ENCODE peak calls at places on chromosomes 1 and 21, in ten cellular contexts. N is spleen; I is fibroblast of lung; D is Peyer's patch; T is AG04450; E is adrenal gland; J is CD8-positive, alpha-beta T cell; X is heart right ventricle; O is A549; F is psoas muscle. V is an unnamed sample.
A peak's percentile ranks its signal among the peaks of the same experiment; 100 is the strongest.

GRCh38 chr1:61356995-61357394 is 274.6 kb downstream of the NFIA start:
- DNase-seq in X (no peak), I (no peak), T (no peak), J (no peak), F (no peak), O (no peak), E (no peak), N (no peak), D (no peak), V (no peak)

GRCh38 chr1:151458936-151459330 is 361 bp downstream of the POGZ start:
- DNase-seq in O (peak; percentile 76), E (peak; percentile 75), N (peak; percentile 91), F (peak; percentile 74), T (peak; percentile 39), J (peak; percentile 75), I (peak; percentile 71), D (peak; percentile 76), X (peak; percentile 66), V (peak; percentile 67)

GRCh38 chr1:224447251-224447650 is 12.7 kb upstream of the WDR26 start:
- DNase-seq in F (peak; percentile 59), O (no peak), D (no peak), J (no peak), N (no peak), E (peak; percentile 60), I (peak; percentile 68), T (no peak), X (no peak), V (no peak)

GRCh38 chr1:160374291-160374690 is 7.4 kb downstream of the NHLH1 start:
- DNase-seq in O (no peak), I (no peak), J (peak; percentile 32), X (no peak), E (no peak), D (no peak), F (no peak), N (no peak), T (no peak), V (no peak)

GRCh38 chr21:42187976-42188653 is 30.8 kb upstream of the ABCG1 start:
- DNase-seq in O (no peak), T (no peak), D (no peak), F (no peak), N (peak; percentile 87), E (no peak), J (peak; percentile 82), I (no peak), X (no peak), V (no peak)

GRCh38 chr21:15000076-15000475 is 64.7 kb downstream of the NRIP1 start:
- DNase-seq in X (no peak), J (no peak), I (peak; percentile 34), D (no peak), F (no peak), O (no peak), N (no peak), T (no peak), E (no peak), V (no peak)

GRCh38 chr1:179591592-179592580 is at the start of gene TDRD5:
- DNase-seq in J (no peak), F (no peak), X (no peak), E (peak; percentile 30), O (peak; percentile 65), T (no peak), D (peak; percentile 73), N (peak; percentile 71), I (no peak), V (peak; percentile 76)

GRCh38 chr1:101388904-101389546 is 152.2 kb downstream of the S1PR1 start:
- DNase-seq in I (no peak), O (no peak), E (no peak), F (no peak), N (no peak), T (no peak), D (no peak), J (no peak), X (no peak), V (no peak)

GRCh38 chr1:201011616-201012015 is 11.9 kb downstream of the KIF21B start:
- DNase-seq in J (no peak), O (no peak), X (no peak), D (no peak), I (no peak), N (peak; percentile 66), F (no peak), T (no peak), E (no peak), V (no peak)

GRCh38 chr1:27395441-27396195 is 3.2 kb downstream of the GPR3 start:
- DNase-seq in O (peak; percentile 55), T (no peak), E (peak; percentile 77), J (peak; percentile 87), I (peak; percentile 69), X (peak; percentile 77), D (peak; percentile 82), F (peak; percentile 68), N (peak; percentile 92), V (peak; percentile 73)

GRCh38 chr1:43549921-43550597 is 19.4 kb downstream of the PTPRF start:
- DNase-seq in E (no peak), N (no peak), D (peak; percentile 93), O (no peak), I (no peak), J (no peak), T (no peak), F (no peak), X (peak; percentile 43), V (peak; percentile 92)

GRCh38 chr1:31127266-31127665 is 61.7 kb upstream of the PUM1 start:
- DNase-seq in X (no peak), T (peak; percentile 29), J (no peak), D (no peak), E (no peak), F (no peak), N (no peak), O (no peak), I (peak; percentile 42), V (no peak)

GRCh38 chr21:37642493-37642892 is 273.8 kb downstream of the KCNJ6 start:
- DNase-seq in F (no peak), J (no peak), X (no peak), E (no peak), I (no peak), N (no peak), T (no peak), O (no peak), D (no peak), V (no peak)

GRCh38 chr1:219304227-219305226 is 130.8 kb downstream of the LYPLAL1 start:
- DNase-seq in X (no peak), O (peak; percentile 30), T (no peak), N (no peak), F (peak; percentile 40), D (no peak), J (no peak), I (peak; percentile 44), E (peak; percentile 26), V (no peak)

GRCh38 chr1:112828716-112829115 is 113.6 kb upstream of the PPM1J start:
- DNase-seq in O (no peak), F (no peak), T (no peak), D (no peak), J (no peak), X (no peak), N (no peak), I (no peak), E (no peak), V (no peak)

GRCh38 chr21:38037416-38037815 is 121.2 kb upstream of the KCNJ6 start:
- DNase-seq in J (no peak), E (no peak), F (no peak), X (no peak), N (no peak), D (no peak), I (no peak), O (no peak), T (no peak), V (no peak)

GRCh38 chr1:6785721-6786505 is 659 bp downstream of the CAMTA1 start:
- DNase-seq in D (peak; percentile 64), J (no peak), E (peak; percentile 61), F (peak; percentile 52), O (peak; percentile 44), X (peak; percentile 50), T (no peak), N (peak; percentile 91), I (peak; percentile 13), V (peak; percentile 32)

GRCh38 chr1:200883118-200883517 is 10.3 kb downstream of the GPR25 start:
- DNase-seq in D (no peak), J (no peak), I (no peak), N (no peak), O (no peak), F (no peak), E (no peak), T (no peak), X (no peak), V (no peak)

GRCh38 chr1:241531195-241532172 is 694 bp upstream of the KMO start:
- DNase-seq in T (peak; percentile 33), N (no peak), I (peak; percentile 88), J (no peak), E (no peak), D (no peak), F (no peak), O (peak; percentile 17), X (no peak), V (no peak)
- H3K27ac ChIP-seq in T (no peak overlapping the region), N (peak overlapping the region; percentile 83), I (no peak overlapping the region), J (peak overlapping the region; percentile 11), E (peak overlapping the region; percentile 59), D (peak overlapping the region; percentile 9), F (peak overlapping the region; percentile 38), O (peak overlapping the region; percentile 71), X (no peak overlapping the region), V (peak overlapping the region; percentile 3)

DNA sequence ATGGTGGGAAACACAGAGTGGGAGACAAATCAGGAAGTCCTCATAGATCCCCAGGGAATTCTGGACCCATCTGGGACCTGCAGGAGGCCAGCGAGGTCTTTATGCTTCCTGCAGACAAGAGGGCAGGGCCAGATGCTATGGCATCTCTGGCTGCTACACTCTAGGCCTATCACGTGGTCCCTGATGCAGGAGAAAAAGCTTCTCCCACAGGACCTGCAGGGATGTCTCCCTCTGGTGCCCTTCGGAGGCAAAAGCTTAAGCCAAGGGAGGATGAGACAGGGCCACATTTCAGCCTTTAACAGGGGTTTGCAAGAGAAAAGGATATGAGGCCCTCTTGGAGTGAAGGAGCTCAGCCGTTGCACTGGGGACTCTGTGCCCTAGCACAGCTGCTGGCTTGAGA is 243.0 kb downstream of the C1orf94 start:
- DNase-seq in X (no peak), J (no peak), E (no peak), N (no peak), F (no peak), I (no peak), D (no peak), T (no peak), O (no peak), V (no peak)
- TF ChIP-seq CTCF in X (no peak), J (no peak), E (no peak), N (no peak), F (no peak), I (no peak), D (no peak), T (peak; percentile 41), O (no peak), V (no peak)

GRCh38 chr1:152739841-152740240 is 18.0 kb upstream of the KPRP start:
- DNase-seq in X (no peak), F (no peak), T (no peak), I (no peak), O (no peak), D (no peak), N (no peak), E (no peak), J (no peak), V (no peak)
- H3K9me3 ChIP-seq in X (no peaks in the 10 kb centered on the region), F (no peaks in the 10 kb centered on the region), T (peaks cover 15% of the 10 kb centered on the region), I (no peaks in the 10 kb centered on the region), O (no peaks in the 10 kb centered on the region), D (no peaks in the 10 kb centered on the region), N (no peaks in the 10 kb centered on the region), E (no peaks in the 10 kb centered on the region), J (no peaks in the 10 kb centered on the region), V (no peaks in the 10 kb centered on the region)

DNA sequence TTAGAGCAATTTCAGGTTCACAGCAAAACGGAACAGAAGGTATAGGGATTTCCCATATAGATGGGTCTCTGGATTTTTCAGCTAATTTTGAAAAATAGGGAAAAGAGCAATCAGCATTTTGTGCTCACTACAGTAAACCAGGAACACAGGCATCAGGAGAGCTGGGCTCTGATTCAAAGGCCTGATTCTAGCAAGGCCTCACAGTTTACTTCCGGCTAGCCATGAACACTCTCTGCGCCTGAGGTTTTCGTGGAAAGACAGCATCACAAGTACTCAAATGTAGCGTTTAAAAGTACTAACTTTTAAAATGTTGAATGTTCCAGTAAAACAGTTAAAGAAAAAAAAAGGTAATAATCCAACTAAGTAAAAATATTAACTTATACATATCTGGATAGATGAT is 120.5 kb downstream of the SLC45A1 start:
- DNase-seq in E (no peak), D (no peak), F (no peak), J (no peak), X (no peak), N (no peak), O (no peak), I (peak; percentile 31), T (no peak), V (no peak)
- H3K27ac ChIP-seq in E (peak overlapping the region; percentile 2), D (peak overlapping the region; percentile 67), F (peak overlapping the region; percentile 64), J (no peak overlapping the region), X (peak overlapping the region; percentile 5), N (peak overlapping the region; percentile 58), O (no peak overlapping the region), I (peak overlapping the region; percentile 35), T (no peak overlapping the region), V (peak overlapping the region; percentile 11)